ENCODE peak calls at places on chromosomes 7 and 10, in nine cellular contexts. K is AG08395; A is right atrium auricular region; N is heart left ventricle; U is effector memory CD4-positive, alpha-beta T cell; P is HEK293T; R is amygdala; W is activated naive CD4-positive, alpha-beta T cell; G is stimulated activated naive CD4-positive, alpha-beta T cell. Y is an unnamed sample.

GRCh38 chr10:87674963-87675362 is 15.3 kb downstream of the PAPSS2 start:
- DNase-seq in K (no peak), A (no peak), R (no peak), G (no peak), P (no peak), N (no peak), W (no peak), U (no peak), Y (no peak)

GRCh38 chr7:7261863-7262262 is 79.5 kb downstream of the C1GALT1 start:
- DNase-seq in K (no peak), N (no peak), G (no peak), R (no peak), W (no peak), U (no peak), A (no peak), P (no peak), Y (no peak)

GRCh38 chr7:20340839-20341238 is 10.1 kb downstream of the ITGB8 start:
- DNase-seq in N (no peak), P (no peak), A (no peak), R (no peak), G (no peak), K (no peak), W (no peak), U (no peak), Y (no peak)

GRCh38 chr10:114174462-114175190 is 623 bp upstream of the CCDC186 start:
- DNase-seq in K (peak; percentile 15), A (peak; percentile 78), N (peak; percentile 77), G (peak; percentile 43), W (no peak), U (no peak), P (no peak), R (no peak), Y (no peak)

GRCh38 chr10:19702215-19702614 is 114.0 kb upstream of the PLXDC2 start:
- DNase-seq in G (no peak), A (no peak), K (peak; percentile 14), N (no peak), P (no peak), R (no peak), W (no peak), U (no peak), Y (no peak)

GRCh38 chr10:791639-792038 is 102.2 kb upstream of the DIP2C start:
- DNase-seq in R (no peak), U (no peak), W (no peak), G (no peak), N (no peak), K (no peak), P (no peak), A (no peak), Y (no peak)

GRCh38 chr7:73909996-73910395 is 49.0 kb downstream of the TMEM270 start:
- DNase-seq in N (no peak), A (no peak), U (no peak), W (no peak), K (no peak), R (no peak), G (no peak), P (no peak), Y (no peak)

GRCh38 chr10:43078986-43079273 is 2.1 kb downstream of the RET start:
- DNase-seq in K (no peak), W (no peak), G (no peak), N (no peak), U (no peak), P (peak; percentile 60), A (no peak), R (no peak), Y (no peak)

GRCh38 chr7:98990356-98990755 is 112.0 kb downstream of the TRRAP start:
- DNase-seq in G (no peak), R (no peak), P (no peak), N (no peak), W (no peak), A (no peak), K (no peak), U (no peak), Y (no peak)

GRCh38 chr10:58475322-58476277 is 37.1 kb upstream of the BICC1 start:
- DNase-seq in W (no peak), N (no peak), P (no peak), U (no peak), K (peak; percentile 61), A (no peak), G (no peak), R (no peak), Y (peak; percentile 47)

GRCh38 chr10:22321831-22322662 is 1.1 kb downstream of the BMI1 start:
- DNase-seq in U (no peak), W (no peak), K (no peak), R (no peak), G (peak; percentile 45), P (peak; percentile 16), N (no peak), A (no peak), Y (no peak)

GRCh38 chr7:41121228-41121627 is 581.7 kb downstream of the INHBA start:
- DNase-seq in G (no peak), P (no peak), A (no peak), N (no peak), U (no peak), K (no peak), W (no peak), R (no peak), Y (no peak)

GRCh38 chr10:78906734-78907385 is 161.9 kb upstream of the ZMIZ1 start:
- DNase-seq in K (no peak), P (no peak), U (no peak), A (no peak), W (no peak), N (no peak), R (no peak), G (no peak), Y (no peak)